ENCODE peak calls at places on chromosomes 12 and 14, in seven cellular contexts. K is DND-41, X is A549, L is mesendoderm, G is mammary epithelial cell, H is GM12878, T is HCT116. U is an unnamed sample.

GRCh38 chr12:127820846-127821245 is 446.1 kb upstream of the TMEM132C start:
- DNase-seq in K (no peak), X (no peak), L (no peak), G (no peak), H (no peak), T (no peak), U (no peak)

GRCh38 chr12:120079352-120080042 is 37.1 kb downstream of the RAB35 start:
- DNase-seq in K (no peak), X (peak), L (no peak), G (peak), H (no peak), T (peak), U (no peak)

GRCh38 chr12:9673404-9674225 is 4.1 kb downstream of the CLEC2D start:
- DNase-seq in K (peak), X (peak), L (peak), G (peak), H (no peak), T (peak), U (peak)

GRCh38 chr12:104573-105081 is 38.1 kb downstream of the IQSEC3 start:
- DNase-seq in K (peak), X (no peak), L (no peak), G (no peak), H (no peak), T (no peak), U (no peak)

GRCh38 chr12:115257791-115258190 is 573.8 kb upstream of the TBX3 start:
- DNase-seq in K (no peak), X (no peak), L (no peak), G (peak), H (no peak), T (no peak), U (no peak)

GRCh38 chr14:24188251-24189058 is at the start of gene IPO4:
- DNase-seq in K (peak), X (peak), L (peak), G (peak), H (peak), T (peak), U (peak)

GRCh38 chr12:54526800-54527630 is 22.4 kb upstream of the PDE1B start:
- DNase-seq in K (peak), X (no peak), L (peak), G (peak), H (no peak), T (peak), U (peak)

GRCh38 chr12:120720234-120720968 is 5.2 kb upstream of the ACADS start:
- DNase-seq in K (no peak), X (no peak), L (no peak), G (peak), H (no peak), T (no peak), U (no peak)

GRCh38 chr12:121786441-121786825 is 7.1 kb downstream of the RHOF start:
- DNase-seq in K (no peak), X (peak), L (peak), G (peak), H (no peak), T (peak), U (no peak)

GRCh38 chr12:109807954-109808353 is 25.2 kb downstream of the TRPV4 start:
- DNase-seq in K (no peak), X (no peak), L (no peak), G (no peak), H (no peak), T (no peak), U (no peak)

GRCh38 chr14:33686218-33686617 is 264.7 kb downstream of the EGLN3 start:
- DNase-seq in K (no peak), X (no peak), L (no peak), G (peak), H (no peak), T (no peak), U (no peak)

GRCh38 chr14:99258341-99258781 is 13.6 kb downstream of the BCL11B start:
- DNase-seq in K (no peak), X (no peak), L (no peak), G (no peak), H (no peak), T (no peak), U (no peak)

GRCh38 chr12:32533971-32534590 is 134.7 kb downstream of the FGD4 start:
- DNase-seq in K (no peak), X (peak), L (peak), G (peak), H (no peak), T (peak), U (peak)

GRCh38 chr14:103949386-103949785 is 7.1 kb upstream of the RD3L start:
- DNase-seq in K (no peak), X (no peak), L (no peak), G (no peak), H (no peak), T (no peak), U (no peak)

GRCh38 chr12:33156042-33156441 is 259.5 kb upstream of the PKP2 start:
- DNase-seq in K (no peak), X (no peak), L (no peak), G (no peak), H (no peak), T (no peak), U (no peak)

GRCh38 chr14:104795781-104796681 is 483 bp upstream of the AKT1 start:
- DNase-seq in K (peak), X (peak), L (no peak), G (no peak), H (no peak), T (no peak), U (peak)

GRCh38 chr12:30201301-30202160 is 417.8 kb upstream of the TMTC1 start:
- DNase-seq in K (no peak), X (no peak), L (peak), G (no peak), H (no peak), T (no peak), U (no peak)

GRCh38 chr12:57242691-57243454 is 8.1 kb downstream of the STAC3 start:
- DNase-seq in K (peak), X (peak), L (peak), G (peak), H (no peak), T (peak), U (peak)

GRCh38 chr12:97404549-97404948 is 58.1 kb upstream of the RMST start:
- DNase-seq in K (peak), X (peak), L (peak), G (peak), H (peak), T (peak), U (peak)

GRCh38 chr14:20247651-20248246 is 8.7 kb downstream of the OR11H4 start:
- DNase-seq in K (no peak), X (peak), L (peak), G (peak), H (no peak), T (peak), U (peak)

GRCh38 chr12:63706336-63706735 is 38.0 kb upstream of the DPY19L2 start:
- DNase-seq in K (no peak), X (no peak), L (no peak), G (no peak), H (no peak), T (no peak), U (no peak)

GRCh38 chr12:114904254-114905003 is 220.5 kb upstream of the TBX3 start:
- DNase-seq in K (no peak), X (no peak), L (no peak), G (peak), H (no peak), T (peak), U (no peak)

GRCh38 chr12:125528300-125528699 is 463.1 kb downstream of the AACS start:
- DNase-seq in K (no peak), X (no peak), L (no peak), G (no peak), H (no peak), T (no peak), U (no peak)

GRCh38 chr12:14417717-14418116 is 52.2 kb downstream of the ATF7IP start:
- DNase-seq in K (peak), X (no peak), L (peak), G (peak), H (no peak), T (no peak), U (peak)

GRCh38 chr12:15751741-15752140 is 37.4 kb downstream of the EPS8 start:
- DNase-seq in K (no peak), X (no peak), L (no peak), G (no peak), H (no peak), T (no peak), U (no peak)

GRCh38 chr14:60757617-60758016 is 23.1 kb downstream of the MNAT1 start:
- DNase-seq in K (no peak), X (no peak), L (no peak), G (peak), H (no peak), T (no peak), U (no peak)

GRCh38 chr12:8678661-8679111 is 16.1 kb upstream of the MFAP5 start:
- DNase-seq in K (no peak), X (no peak), L (peak), G (peak), H (no peak), T (no peak), U (no peak)

GRCh38 chr14:38065101-38065762 is 142.5 kb upstream of the SSTR1 start:
- DNase-seq in K (peak), X (no peak), L (peak), G (no peak), H (no peak), T (no peak), U (peak)

GRCh38 chr14:74510955-74511354 is 17.4 kb downstream of the ISCA2 start:
- DNase-seq in K (no peak), X (no peak), L (no peak), G (peak), H (no peak), T (no peak), U (no peak)

GRCh38 chr14:105301103-105301914 is 508 bp upstream of the BRF1 start:
- DNase-seq in K (peak), X (peak), L (peak), G (peak), H (peak), T (peak), U (peak)

GRCh38 chr14:87944987-87945604 is 47.9 kb downstream of the GALC start:
- DNase-seq in K (no peak), X (no peak), L (peak), G (peak), H (no peak), T (peak), U (peak)

GRCh38 chr14:104096751-104097700 is 11.5 kb downstream of the ASPG start:
- DNase-seq in K (peak), X (no peak), L (no peak), G (no peak), H (no peak), T (no peak), U (peak)

GRCh38 chr12:122117979-122118378 is 39.4 kb downstream of the MLXIP start:
- DNase-seq in K (no peak), X (no peak), L (no peak), G (no peak), H (no peak), T (no peak), U (no peak)

GRCh38 chr12:46332260-46332659 is 40.3 kb downstream of the SLC38A2 start:
- DNase-seq in K (no peak), X (no peak), L (no peak), G (peak), H (no peak), T (no peak), U (no peak)

GRCh38 chr14:102146423-102146822 is 6.7 kb downstream of the WDR20 start:
- DNase-seq in K (no peak), X (no peak), L (no peak), G (no peak), H (no peak), T (no peak), U (no peak)

GRCh38 chr14:65410640-65411039 is 1.9 kb upstream of the FUT8 start:
- DNase-seq in K (no peak), X (no peak), L (no peak), G (no peak), H (no peak), T (no peak), U (peak)
- H3K4me2 ChIP-seq in K (peak), X (peak), L (no peak), G (no peak), H (no peak), T (peak), U (peak)

DNA sequence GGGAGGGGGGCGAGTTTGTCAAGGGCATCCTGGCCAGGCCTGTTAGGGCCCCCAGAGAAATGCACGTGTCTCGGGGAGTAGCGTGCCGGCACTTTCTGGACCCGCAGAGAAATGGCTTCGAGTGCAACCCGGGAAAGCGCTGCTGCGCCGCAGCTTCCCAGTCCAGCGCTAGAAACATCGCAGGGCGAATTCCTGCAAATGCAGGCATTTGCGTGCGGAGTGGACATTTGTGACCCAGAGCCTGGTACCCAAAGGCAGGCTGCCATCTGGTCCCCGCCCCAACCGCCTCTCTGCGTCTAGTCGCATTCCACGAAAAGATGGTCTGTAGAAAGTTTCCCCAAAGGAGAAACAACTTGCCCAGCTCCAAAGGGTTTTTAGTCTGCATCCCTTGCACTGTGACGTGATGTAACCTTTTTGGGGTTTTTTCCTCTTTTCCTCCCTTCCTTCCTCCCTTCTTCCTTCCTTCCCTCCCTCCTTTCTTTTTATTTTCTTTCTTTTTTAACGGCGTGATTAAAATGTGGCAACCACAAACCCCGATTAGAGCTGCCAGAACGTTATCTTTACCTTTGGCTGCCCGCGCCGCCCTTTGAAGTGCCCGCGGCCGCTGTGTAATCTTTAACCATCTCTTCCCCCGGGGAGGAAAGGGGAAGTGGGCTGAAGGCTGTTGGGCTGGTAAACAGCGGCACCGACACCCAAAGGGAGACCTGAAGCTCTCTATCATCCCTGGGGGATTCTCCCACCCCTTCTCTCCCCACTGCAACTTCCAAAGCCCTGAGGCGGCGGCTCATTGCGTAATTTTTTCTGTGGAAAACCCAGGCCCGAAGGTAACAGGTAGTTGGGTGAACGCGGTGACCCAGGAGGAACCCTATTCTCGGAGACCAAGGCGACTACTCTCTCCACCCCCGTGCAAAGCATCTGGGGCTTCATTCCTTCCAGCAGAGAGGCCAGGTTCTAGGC is 1.1 kb downstream of the LGR5 start:
- DNase-seq in K (peak), X (no peak), L (peak), G (no peak), H (no peak), T (no peak), U (no peak)
- H3K4me3 ChIP-seq in K (no peak), X (peak), L (peak), G (no peak), H (no peak), T (peak), U (no peak)

GRCh38 chr12:102573237-102573636 is 92.9 kb upstream of the IGF1 start:
- DNase-seq in K (no peak), X (no peak), L (no peak), G (no peak), H (no peak), T (no peak), U (no peak)
- H3K27ac ChIP-seq in K (no peak), X (no peak), L (no peak), G (no peak), H (no peak), T (no peak), U (no peak)

GRCh38 chr12:103495158-103495782 is 498 bp downstream of the C12orf42 start:
- DNase-seq in K (peak), X (peak), L (peak), G (peak), H (no peak), T (no peak), U (no peak)
- H3K4me2 ChIP-seq in K (peak), X (peak), L (peak), G (peak), H (peak), T (no peak), U (no peak)